ENCODE peak calls at places on chromosomes 3 and 15, in four cellular contexts. D is HepG2, S is pancreas, O is sigmoid colon. N is an unnamed sample.

GRCh38 chr3:172100482-172100881 is 61.1 kb downstream of the FNDC3B start:
- DNase-seq in D (no peak), S (no peak), O (no peak), N (no peak)

GRCh38 chr15:28995193-28995592 is 109.4 kb downstream of the APBA2 start:
- DNase-seq in D (no peak), S (no peak), O (no peak), N (no peak)

GRCh38 chr3:7879572-7879971 is 622.1 kb upstream of the LMCD1 start:
- DNase-seq in D (no peak), S (no peak), O (no peak), N (no peak)

GRCh38 chr3:183265157-183265642 is 12.1 kb downstream of the B3GNT5 start:
- DNase-seq in D (no peak), S (no peak), O (peak), N (no peak)

GRCh38 chr15:57570994-57571393 is 20.7 kb upstream of the MYZAP start:
- DNase-seq in D (peak), S (no peak), O (no peak), N (peak)

GRCh38 chr3:63352008-63352279 is 73.8 kb downstream of the SYNPR start:
- DNase-seq in D (no peak), S (no peak), O (no peak), N (no peak)

GRCh38 chr3:154668187-154668586 is 238.2 kb upstream of the GPR149 start:
- DNase-seq in D (no peak), S (no peak), O (no peak), N (no peak)

GRCh38 chr3:105821433-105821832 is 47.4 kb downstream of the CBLB start:
- DNase-seq in D (no peak), S (no peak), O (no peak), N (no peak)

GRCh38 chr3:11552289-11553264 is 91.1 kb downstream of the VGLL4 start:
- DNase-seq in D (no peak), S (no peak), O (peak), N (no peak)

GRCh38 chr15:79952329-79952728 is 18.7 kb downstream of the BCL2A1 start:
- DNase-seq in D (no peak), S (no peak), O (no peak), N (no peak)

GRCh38 chr3:184323696-184324095 is 9.3 kb downstream of the EIF4G1 start:
- DNase-seq in D (no peak), S (no peak), O (no peak), N (no peak)

GRCh38 chr15:44781128-44781810 is 44.9 kb downstream of the TRIM69 start:
- DNase-seq in D (no peak), S (no peak), O (no peak), N (no peak)

GRCh38 chr15:74569731-74570070 is 28.7 kb downstream of the ARID3B start:
- DNase-seq in D (no peak), S (no peak), O (no peak), N (no peak)

GRCh38 chr3:12662593-12663310 is 1.2 kb downstream of the RAF1 start:
- DNase-seq in D (no peak), S (peak), O (no peak), N (peak)

GRCh38 chr3:55805169-55805568 is 318.1 kb upstream of the WNT5A start:
- DNase-seq in D (no peak), S (no peak), O (no peak), N (no peak)

GRCh38 chr3:12907296-12907695 is 65.9 kb upstream of the RPL32 start:
- DNase-seq in D (no peak), S (no peak), O (no peak), N (no peak)

DNA sequence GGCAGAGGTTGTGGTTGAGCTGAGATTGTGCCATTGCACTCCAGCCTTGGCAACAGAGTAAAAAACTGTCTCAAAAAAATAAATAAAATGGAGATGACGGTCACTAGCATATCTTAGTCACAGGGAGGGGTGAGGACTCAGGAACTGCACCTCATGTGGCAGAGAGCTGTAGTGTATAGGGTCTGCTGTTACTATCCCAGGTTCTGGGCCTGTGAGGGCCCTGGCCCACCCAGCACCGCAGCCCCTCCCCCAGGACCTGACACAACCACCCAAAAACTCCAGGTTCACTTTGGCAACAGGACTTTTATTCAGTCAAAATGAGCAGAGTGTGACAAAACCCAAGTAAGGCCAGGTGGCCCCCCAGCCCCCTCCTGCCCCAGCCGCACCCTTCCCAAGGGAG is 22.4 kb downstream of the RNU5B-1 start:
- DNase-seq in D (no peak), S (no peak), O (no peak), N (no peak)
- H3K27ac ChIP-seq in D (no peak), S (no peak), O (no peak), N (no peak)

DNA sequence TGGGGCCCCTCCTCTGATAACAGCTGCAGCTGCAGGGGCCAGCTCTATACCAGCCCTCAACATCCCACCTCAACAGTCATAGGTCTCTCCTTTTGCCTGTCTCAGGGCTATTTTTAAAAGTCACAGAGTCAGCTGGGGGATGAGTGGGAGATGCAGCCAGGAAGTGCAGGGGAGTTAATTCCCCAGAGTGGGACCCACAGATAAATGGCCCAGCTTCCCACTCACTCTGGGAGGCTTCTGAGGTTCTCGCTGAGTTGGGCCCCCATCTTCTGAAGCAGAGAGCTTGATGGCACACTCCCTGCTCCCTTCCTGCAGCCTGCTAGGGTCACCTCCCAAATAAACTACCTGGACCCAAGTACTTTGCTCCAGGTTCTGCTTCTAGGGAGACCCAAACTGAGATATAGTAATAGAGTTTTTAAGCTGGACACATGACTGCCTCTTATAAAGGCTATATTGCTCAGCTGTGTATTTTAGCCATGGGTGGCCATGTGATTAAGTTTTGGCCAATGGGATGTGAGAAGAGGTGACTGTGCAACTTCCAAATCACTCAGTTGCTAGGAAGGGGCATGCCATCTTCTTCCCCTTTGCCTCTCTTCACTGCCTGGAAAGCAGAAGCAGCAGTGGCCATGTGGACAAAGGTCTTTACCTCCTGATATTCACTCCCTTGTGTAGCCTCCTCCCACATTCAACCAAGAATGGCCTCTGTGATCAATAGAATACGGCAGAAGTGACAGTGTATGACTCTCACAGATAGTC is 15.5 kb upstream of the VIPR1 start:
- DNase-seq in D (no peak), S (no peak), O (no peak), N (no peak)
- H3K27ac ChIP-seq in D (no peak), S (no peak), O (no peak), N (no peak)

GRCh38 chr3:113555138-113555537 is 22.8 kb downstream of the SIDT1 start:
- DNase-seq in D (peak), S (no peak), O (no peak), N (no peak)

GRCh38 chr3:113556556-113557335 is 24.4 kb downstream of the SIDT1 start:
- DNase-seq in D (peak), S (no peak), O (no peak), N (no peak)

GRCh38 chr3:113559011-113559410 is 26.7 kb downstream of the SIDT1 start:
- DNase-seq in D (no peak), S (no peak), O (no peak), N (no peak)

GRCh38 chr3:113560265-113560664 is 27.9 kb downstream of the SIDT1 start:
- DNase-seq in D (no peak), S (no peak), O (no peak), N (no peak)

DNA sequence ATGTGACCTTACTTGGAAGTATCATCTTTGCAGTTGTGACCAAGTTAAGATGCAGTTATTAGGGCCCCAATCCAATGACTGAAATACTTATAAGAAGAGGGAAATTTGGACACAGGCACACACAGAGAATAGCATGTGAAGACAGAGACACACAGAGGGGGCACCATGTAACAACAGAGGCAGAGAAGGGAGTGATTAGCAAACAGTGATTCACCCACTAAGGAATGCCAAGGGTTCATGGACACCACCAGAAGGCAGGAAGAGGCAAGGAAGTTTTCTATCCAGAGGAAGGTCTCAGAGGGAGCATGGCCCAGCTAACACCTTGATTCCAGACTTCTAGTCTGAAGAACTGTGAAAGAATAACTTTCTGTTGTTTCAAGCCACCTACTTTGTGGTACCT is 25.0 kb downstream of the SIDT1 start:
- DNase-seq in D (peak), S (no peak), O (no peak), N (peak)
- H3K27ac ChIP-seq in D (no peak), S (no peak), O (no peak), N (no peak)

GRCh38 chr15:64513823-64514222 is 53.4 kb downstream of the ZNF609 start:
- DNase-seq in D (no peak), S (no peak), O (no peak), N (no peak)

GRCh38 chr15:64515196-64515595 is 54.8 kb downstream of the ZNF609 start:
- DNase-seq in D (no peak), S (no peak), O (no peak), N (no peak)

GRCh38 chr15:64519897-64520296 is 59.5 kb downstream of the ZNF609 start:
- DNase-seq in D (no peak), S (no peak), O (no peak), N (no peak)

GRCh38 chr15:64521201-64521600 is 60.8 kb downstream of the ZNF609 start:
- DNase-seq in D (no peak), S (no peak), O (no peak), N (no peak)

DNA sequence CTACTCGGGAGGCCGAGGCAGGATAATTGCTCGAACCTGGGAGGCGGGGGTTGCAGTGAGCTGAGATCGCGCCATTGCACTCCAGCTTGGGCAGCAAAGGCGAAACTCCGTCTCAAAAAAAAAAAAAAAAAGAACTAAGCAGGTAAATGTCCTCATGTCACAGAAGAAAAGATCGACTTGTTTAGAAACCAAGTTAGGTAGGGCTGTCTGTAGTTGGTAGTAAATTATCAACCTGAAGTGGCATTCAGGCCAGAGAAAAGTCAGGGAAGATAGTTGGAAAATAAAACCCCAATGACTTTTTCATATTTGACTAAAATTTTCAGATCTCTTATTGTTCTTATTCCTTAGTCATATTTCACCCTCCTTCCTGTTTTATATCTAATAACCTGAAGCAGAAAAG is 55.4 kb downstream of the ZNF609 start:
- DNase-seq in D (no peak), S (no peak), O (no peak), N (no peak)
- H3K27ac ChIP-seq in D (no peak), S (no peak), O (no peak), N (no peak)

DNA sequence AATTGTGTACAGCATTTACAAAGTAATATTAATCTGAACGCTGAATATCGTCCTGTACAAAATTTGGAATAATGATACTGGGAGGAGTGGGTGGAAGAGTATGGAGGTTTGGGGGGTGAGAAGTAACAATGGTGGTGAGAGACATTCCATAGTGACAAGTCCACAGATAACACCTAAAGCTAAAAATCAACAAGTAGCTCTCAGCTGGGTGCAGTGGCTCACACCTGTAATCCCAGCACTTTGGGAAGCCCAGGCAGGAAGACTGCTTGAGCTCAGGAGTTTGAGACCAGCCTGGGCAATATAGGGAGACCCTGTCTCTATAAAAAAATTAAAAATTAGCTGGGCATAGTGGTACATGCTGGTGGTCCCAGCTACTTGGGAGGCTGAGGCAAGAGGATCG is 5.1 kb downstream of the MRPS25 start:
- DNase-seq in D (no peak), S (no peak), O (no peak), N (no peak)
- H3K27ac ChIP-seq in D (no peak), S (no peak), O (no peak), N (no peak)

N was measured in IMR-90.